ENCODE peak calls at places on chromosome 16, in five cellular contexts. One of them, this sample, is unnamed.

GRCh38 chr16:81445143-81445922 is 725 bp downstream of the CMIP start:
- DNase-seq in PC-9: peak
- DNase-seq in endothelial cell of umbilical vein: peak
- DNase-seq in HCT116: no peak
- DNase-seq in left ventricle myocardium inferior: no peak
- DNase-seq in this sample: peak

GRCh38 chr16:12906271-12906670 is 4.9 kb downstream of the SHISA9 start:
- DNase-seq in PC-9: no peak
- DNase-seq in endothelial cell of umbilical vein: no peak
- DNase-seq in HCT116: no peak
- DNase-seq in left ventricle myocardium inferior: no peak
- DNase-seq in this sample: no peak

GRCh38 chr16:3548445-3548844 is 28.8 kb downstream of the NLRC3 start:
- DNase-seq in PC-9: no peak
- DNase-seq in endothelial cell of umbilical vein: no peak
- DNase-seq in HCT116: no peak
- DNase-seq in left ventricle myocardium inferior: no peak
- DNase-seq in this sample: no peak

GRCh38 chr16:63323055-63323454 is 1286.8 kb upstream of the CDH8 start:
- DNase-seq in PC-9: no peak
- DNase-seq in endothelial cell of umbilical vein: no peak
- DNase-seq in HCT116: no peak
- DNase-seq in left ventricle myocardium inferior: no peak
- DNase-seq in this sample: no peak

GRCh38 chr16:75621170-75621477 is 2.0 kb downstream of the ADAT1 start:
- DNase-seq in PC-9: no peak
- DNase-seq in endothelial cell of umbilical vein: peak
- DNase-seq in HCT116: no peak
- DNase-seq in left ventricle myocardium inferior: no peak
- DNase-seq in this sample: no peak

GRCh38 chr16:68646948-68647659 is 2.0 kb downstream of the CDH3 start:
- DNase-seq in PC-9: no peak
- DNase-seq in endothelial cell of umbilical vein: no peak
- DNase-seq in HCT116: no peak
- DNase-seq in left ventricle myocardium inferior: no peak
- DNase-seq in this sample: no peak

GRCh38 chr16:77211880-77212735 is 12.9 kb downstream of the SYCE1L start:
- DNase-seq in PC-9: no peak
- DNase-seq in endothelial cell of umbilical vein: peak
- DNase-seq in HCT116: no peak
- DNase-seq in left ventricle myocardium inferior: peak
- DNase-seq in this sample: peak

GRCh38 chr16:10552998-10553491 is 27.4 kb downstream of the EMP2 start:
- DNase-seq in PC-9: no peak
- DNase-seq in endothelial cell of umbilical vein: peak
- DNase-seq in HCT116: no peak
- DNase-seq in left ventricle myocardium inferior: peak
- DNase-seq in this sample: peak

GRCh38 chr16:22424161-22424937 is 49.9 kb upstream of the CDR2 start:
- DNase-seq in PC-9: no peak
- DNase-seq in endothelial cell of umbilical vein: no peak
- DNase-seq in HCT116: no peak
- DNase-seq in left ventricle myocardium inferior: no peak
- DNase-seq in this sample: no peak

GRCh38 chr16:68508013-68508412 is 31.1 kb upstream of the ZFP90 start:
- DNase-seq in PC-9: no peak
- DNase-seq in endothelial cell of umbilical vein: no peak
- DNase-seq in HCT116: no peak
- DNase-seq in left ventricle myocardium inferior: no peak
- DNase-seq in this sample: no peak

GRCh38 chr16:57661510-57661909 is 6.6 kb upstream of the ADGRG3 start:
- DNase-seq in PC-9: no peak
- DNase-seq in endothelial cell of umbilical vein: no peak
- DNase-seq in HCT116: no peak
- DNase-seq in left ventricle myocardium inferior: no peak
- DNase-seq in this sample: no peak

GRCh38 chr16:15950167-15950854 is 895 bp downstream of the ABCC1 start:
- DNase-seq in PC-9: no peak
- DNase-seq in endothelial cell of umbilical vein: peak
- DNase-seq in HCT116: no peak
- DNase-seq in left ventricle myocardium inferior: no peak
- DNase-seq in this sample: no peak

GRCh38 chr16:15948532-15949209 is 745 bp upstream of the ABCC1 start:
- DNase-seq in PC-9: no peak
- DNase-seq in endothelial cell of umbilical vein: no peak
- DNase-seq in HCT116: no peak
- DNase-seq in left ventricle myocardium inferior: no peak
- DNase-seq in this sample: no peak

GRCh38 chr16:15950869-15951268 is 1.5 kb downstream of the ABCC1 start:
- DNase-seq in PC-9: no peak
- DNase-seq in endothelial cell of umbilical vein: no peak
- DNase-seq in HCT116: no peak
- DNase-seq in left ventricle myocardium inferior: no peak
- DNase-seq in this sample: no peak

GRCh38 chr16:15947983-15948509 is 1.4 kb upstream of the ABCC1 start:
- DNase-seq in PC-9: no peak
- DNase-seq in endothelial cell of umbilical vein: no peak
- DNase-seq in HCT116: no peak
- DNase-seq in left ventricle myocardium inferior: no peak
- DNase-seq in this sample: no peak

DNA sequence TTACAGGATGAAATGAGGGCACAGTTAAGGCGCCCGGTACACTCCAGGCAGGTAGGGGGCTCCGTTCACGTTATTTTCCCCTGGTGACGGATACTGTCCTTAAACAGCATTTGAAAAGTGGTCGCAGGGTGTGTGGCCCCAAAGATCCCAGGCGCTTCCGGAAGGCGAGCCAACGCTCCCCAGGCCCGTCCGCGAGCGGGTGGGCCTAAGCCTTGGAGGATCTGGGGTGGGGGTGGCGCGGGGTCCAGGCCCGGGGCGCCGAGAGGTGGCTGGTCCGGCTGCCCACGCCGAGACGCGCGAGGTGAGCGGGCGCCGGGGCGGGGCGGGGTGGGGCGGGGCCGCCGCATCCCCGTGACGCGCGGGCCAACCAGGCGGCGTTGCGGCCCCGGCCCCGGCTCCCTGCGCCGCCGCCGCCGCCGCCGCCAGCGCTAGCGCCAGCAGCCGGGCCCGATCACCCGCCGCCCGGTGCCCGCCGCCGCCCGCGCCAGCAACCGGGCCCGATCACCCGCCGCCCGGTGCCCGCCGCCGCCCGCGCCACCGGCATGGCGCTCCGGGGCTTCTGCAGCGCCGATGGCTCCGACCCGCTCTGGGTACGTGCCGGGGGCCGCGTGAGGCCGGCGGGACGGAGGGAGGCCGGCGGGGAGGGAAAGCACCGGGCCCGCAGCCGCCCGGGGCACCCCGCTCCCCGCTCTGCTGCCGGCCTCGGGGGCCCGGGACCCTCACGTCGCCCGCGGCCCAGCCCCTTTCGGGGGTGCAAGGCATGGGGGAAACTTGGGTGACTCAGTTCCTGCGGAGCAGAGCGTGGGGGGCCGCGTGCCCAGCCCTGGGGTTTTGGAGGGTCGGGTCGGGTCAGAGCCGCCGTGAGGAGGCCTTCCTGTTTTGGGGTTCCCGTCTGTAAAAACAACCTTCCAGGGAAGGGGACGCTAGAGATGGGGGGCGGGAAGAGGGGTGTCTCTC is at the start of gene ABCC1:
- DNase-seq in PC-9: no peak
- DNase-seq in endothelial cell of umbilical vein: peak
- DNase-seq in HCT116: no peak
- DNase-seq in left ventricle myocardium inferior: peak
- DNase-seq in this sample: peak
- TF ChIP-seq CTCF in PC-9: no peak
- TF ChIP-seq CTCF in endothelial cell of umbilical vein: no peak
- TF ChIP-seq CTCF in HCT116: no peak
- TF ChIP-seq CTCF in left ventricle myocardium inferior: no peak
- TF ChIP-seq CTCF in this sample: peak

DNA sequence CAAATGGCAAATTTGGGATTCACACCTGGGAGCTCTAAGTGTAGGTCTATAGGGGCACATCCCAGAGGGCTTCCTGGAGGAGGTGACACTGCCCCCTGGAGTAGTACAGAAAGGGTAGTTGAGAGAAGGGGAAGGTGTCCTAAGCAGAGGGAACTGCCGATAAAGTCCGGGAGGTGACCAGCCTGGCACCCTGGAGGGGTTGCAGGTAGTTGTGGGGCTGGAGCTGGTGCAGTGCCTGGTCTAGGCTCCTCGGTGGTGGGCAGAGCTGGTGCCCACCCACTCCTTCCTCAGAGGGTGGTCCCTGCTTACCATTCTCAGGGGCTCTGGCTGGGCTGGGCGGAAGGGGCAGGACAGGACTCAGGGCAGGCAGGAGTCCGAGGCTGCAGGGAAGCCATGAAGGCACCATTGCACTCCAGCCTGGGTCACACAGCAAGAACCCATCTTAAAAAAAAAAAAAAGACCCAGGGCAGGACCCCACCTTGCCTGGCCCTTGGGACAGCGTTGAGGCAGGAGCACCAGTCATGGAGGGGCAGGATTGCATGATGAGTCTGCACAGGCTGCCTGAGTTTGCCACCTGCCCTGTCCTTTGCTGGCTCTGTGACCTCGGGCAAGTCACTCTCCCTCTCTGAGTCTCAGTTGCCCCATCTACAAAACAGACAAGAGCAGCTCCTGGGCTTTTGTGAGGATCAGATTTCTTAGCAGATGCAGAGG is 43.8 kb downstream of the LAT start:
- DNase-seq in PC-9: peak
- DNase-seq in endothelial cell of umbilical vein: no peak
- DNase-seq in HCT116: no peak
- DNase-seq in left ventricle myocardium inferior: no peak
- DNase-seq in this sample: no peak
- TF ChIP-seq CTCF in PC-9: no peak
- TF ChIP-seq CTCF in endothelial cell of umbilical vein: no peak
- TF ChIP-seq CTCF in HCT116: no peak
- TF ChIP-seq CTCF in left ventricle myocardium inferior: no peak
- TF ChIP-seq CTCF in this sample: no peak

DNA sequence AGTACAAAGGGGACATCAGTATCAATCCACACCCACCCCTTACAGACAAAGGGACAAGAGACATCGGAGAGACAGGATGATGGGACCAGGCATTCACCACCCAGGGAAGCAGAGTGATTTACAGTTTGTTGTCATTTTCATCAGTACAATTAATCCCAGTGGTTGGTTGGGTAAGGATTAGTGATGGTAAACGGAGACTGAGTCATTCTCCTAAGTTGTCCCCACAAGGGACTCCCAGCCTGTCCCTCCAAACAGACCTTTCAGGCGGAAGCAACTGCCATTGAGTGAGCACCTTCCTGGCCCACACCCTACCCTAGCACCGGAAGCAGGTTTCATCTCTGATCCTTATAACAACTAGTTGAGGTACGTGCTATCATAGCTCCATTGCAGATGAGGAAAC is 11.2 kb downstream of the PPL start:
- DNase-seq in PC-9: peak
- DNase-seq in endothelial cell of umbilical vein: no peak
- DNase-seq in HCT116: no peak
- DNase-seq in left ventricle myocardium inferior: no peak
- DNase-seq in this sample: no peak
- TF ChIP-seq CTCF in PC-9: no peak
- TF ChIP-seq CTCF in endothelial cell of umbilical vein: no peak
- TF ChIP-seq CTCF in HCT116: no peak
- TF ChIP-seq CTCF in left ventricle myocardium inferior: no peak
- TF ChIP-seq CTCF in this sample: no peak

GRCh38 chr16:86555763-86556130 is 712 bp upstream of the MTHFSD start:
- DNase-seq in PC-9: no peak
- DNase-seq in endothelial cell of umbilical vein: no peak
- DNase-seq in HCT116: no peak
- DNase-seq in left ventricle myocardium inferior: no peak
- DNase-seq in this sample: no peak
- TF ChIP-seq CTCF in PC-9: no peak
- TF ChIP-seq CTCF in endothelial cell of umbilical vein: no peak
- TF ChIP-seq CTCF in HCT116: no peak
- TF ChIP-seq CTCF in left ventricle myocardium inferior: no peak
- TF ChIP-seq CTCF in this sample: no peak

GRCh38 chr16:49969356-49970030 is 55.5 kb upstream of the CNEP1R1 start:
- DNase-seq in PC-9: no peak
- DNase-seq in endothelial cell of umbilical vein: no peak
- DNase-seq in HCT116: no peak
- DNase-seq in left ventricle myocardium inferior: peak
- DNase-seq in this sample: no peak

GRCh38 chr16:49970818-49971431 is 54.1 kb upstream of the CNEP1R1 start:
- DNase-seq in PC-9: no peak
- DNase-seq in endothelial cell of umbilical vein: no peak
- DNase-seq in HCT116: no peak
- DNase-seq in left ventricle myocardium inferior: no peak
- DNase-seq in this sample: no peak

GRCh38 chr16:49964316-49964715 is 60.7 kb upstream of the CNEP1R1 start:
- DNase-seq in PC-9: no peak
- DNase-seq in endothelial cell of umbilical vein: no peak
- DNase-seq in HCT116: no peak
- DNase-seq in left ventricle myocardium inferior: no peak
- DNase-seq in this sample: no peak

GRCh38 chr16:49972280-49972679 is 52.7 kb upstream of the CNEP1R1 start:
- DNase-seq in PC-9: no peak
- DNase-seq in endothelial cell of umbilical vein: no peak
- DNase-seq in HCT116: no peak
- DNase-seq in left ventricle myocardium inferior: no peak
- DNase-seq in this sample: no peak

DNA sequence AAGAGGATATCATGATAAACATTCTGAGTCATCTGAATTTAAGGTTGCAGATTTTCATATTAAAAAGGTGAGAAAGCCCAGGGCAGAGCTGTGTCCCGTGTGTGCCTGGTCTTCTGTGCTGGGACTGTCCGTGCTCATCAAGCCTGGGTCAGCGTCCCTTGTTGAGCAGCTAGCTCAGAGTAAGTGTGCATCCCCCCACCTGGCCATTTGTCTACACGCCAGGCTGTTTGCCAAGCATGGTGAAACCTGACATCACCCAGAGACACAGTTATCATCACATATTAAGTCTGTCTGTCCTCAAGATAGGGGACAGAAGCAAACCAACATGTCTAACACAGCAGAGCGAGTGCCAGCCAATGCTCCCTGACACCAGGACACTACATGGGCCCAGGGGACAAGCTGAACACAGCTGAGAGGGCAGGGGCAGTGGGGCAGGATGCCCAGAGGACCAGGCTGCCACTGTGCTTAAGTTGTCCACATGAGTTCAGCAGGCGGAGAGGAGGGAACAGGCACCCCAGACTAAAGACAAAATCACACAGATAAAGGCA is 57.9 kb upstream of the CNEP1R1 start:
- DNase-seq in PC-9: no peak
- DNase-seq in endothelial cell of umbilical vein: no peak
- DNase-seq in HCT116: no peak
- DNase-seq in left ventricle myocardium inferior: peak
- DNase-seq in this sample: no peak
- TF ChIP-seq CTCF in PC-9: no peak
- TF ChIP-seq CTCF in endothelial cell of umbilical vein: no peak
- TF ChIP-seq CTCF in HCT116: no peak
- TF ChIP-seq CTCF in left ventricle myocardium inferior: no peak
- TF ChIP-seq CTCF in this sample: no peak

DNA sequence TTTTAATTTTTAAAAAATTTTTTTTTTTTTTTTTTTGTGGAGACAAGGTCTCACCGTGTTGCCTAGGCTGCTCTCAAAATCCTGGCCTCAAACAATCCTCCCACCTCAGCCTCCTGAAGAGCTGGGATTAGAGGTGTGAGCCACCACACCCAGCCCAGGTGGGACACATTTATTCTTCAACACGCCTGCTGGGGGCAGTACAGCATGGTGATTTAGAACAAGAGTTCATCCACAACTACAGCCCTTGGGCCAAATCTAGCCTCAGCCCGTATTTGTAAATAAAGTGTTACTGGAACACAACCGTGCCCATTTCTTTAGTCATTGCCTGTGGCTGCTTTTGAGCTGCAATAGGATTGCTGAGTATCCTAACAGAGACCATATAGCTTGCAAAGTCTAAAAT is 92.8 kb downstream of the KATNIP start:
- DNase-seq in PC-9: no peak
- DNase-seq in endothelial cell of umbilical vein: no peak
- DNase-seq in HCT116: peak
- DNase-seq in left ventricle myocardium inferior: no peak
- DNase-seq in this sample: no peak
- TF ChIP-seq CTCF in PC-9: peak
- TF ChIP-seq CTCF in endothelial cell of umbilical vein: peak
- TF ChIP-seq CTCF in HCT116: no peak
- TF ChIP-seq CTCF in left ventricle myocardium inferior: peak
- TF ChIP-seq CTCF in this sample: no peak